ENCODE peak calls at places on chromosomes 4 and X, in four cellular contexts. One of them, this sample, is unnamed.

GRCh38 chrX:145609951-145610511 is 207.6 kb upstream of the SLITRK2 start:
- DNase-seq in cardiac muscle cell: no peak
- DNase-seq in stimulated activated CD4-positive, alpha-beta T cell treated with anti-CD3 and anti-CD28 coated beads, Interleukin-2, amount 100 ng/mL, for 48 hours: no peak
- DNase-seq in DMS153: no peak
- DNase-seq in this sample: no peak

GRCh38 chr4:83089759-83090158 is 24.8 kb downstream of the PLAC8 start:
- DNase-seq in cardiac muscle cell: no peak
- DNase-seq in stimulated activated CD4-positive, alpha-beta T cell treated with anti-CD3 and anti-CD28 coated beads, Interleukin-2, amount 100 ng/mL, for 48 hours: no peak
- DNase-seq in DMS153: no peak
- DNase-seq in this sample: no peak

GRCh38 chrX:139158256-139158655 is 372.3 kb upstream of the F9 start:
- DNase-seq in cardiac muscle cell: no peak
- DNase-seq in stimulated activated CD4-positive, alpha-beta T cell treated with anti-CD3 and anti-CD28 coated beads, Interleukin-2, amount 100 ng/mL, for 48 hours: no peak
- DNase-seq in DMS153: no peak
- DNase-seq in this sample: no peak

GRCh38 chrX:24117288-24117687 is 32.2 kb upstream of the ZFX start:
- DNase-seq in cardiac muscle cell: peak; percentile 74
- DNase-seq in stimulated activated CD4-positive, alpha-beta T cell treated with anti-CD3 and anti-CD28 coated beads, Interleukin-2, amount 100 ng/mL, for 48 hours: no peak
- DNase-seq in DMS153: no peak
- DNase-seq in this sample: peak; percentile 64

GRCh38 chr4:122932763-122933162 is 10.4 kb upstream of the NUDT6 start:
- DNase-seq in cardiac muscle cell: no peak
- DNase-seq in stimulated activated CD4-positive, alpha-beta T cell treated with anti-CD3 and anti-CD28 coated beads, Interleukin-2, amount 100 ng/mL, for 48 hours: no peak
- DNase-seq in DMS153: no peak
- DNase-seq in this sample: no peak

GRCh38 chr4:169956441-169956840 is 69.8 kb downstream of the MFAP3L start:
- DNase-seq in cardiac muscle cell: no peak
- DNase-seq in stimulated activated CD4-positive, alpha-beta T cell treated with anti-CD3 and anti-CD28 coated beads, Interleukin-2, amount 100 ng/mL, for 48 hours: no peak
- DNase-seq in DMS153: no peak
- DNase-seq in this sample: no peak

GRCh38 chr4:39931441-39931901 is 46.2 kb downstream of the PDS5A start:
- DNase-seq in cardiac muscle cell: no peak
- DNase-seq in stimulated activated CD4-positive, alpha-beta T cell treated with anti-CD3 and anti-CD28 coated beads, Interleukin-2, amount 100 ng/mL, for 48 hours: no peak
- DNase-seq in DMS153: no peak
- DNase-seq in this sample: no peak

GRCh38 chrX:103678199-103678993 is 8.1 kb downstream of the MORF4L2 start:
- DNase-seq in cardiac muscle cell: peak; percentile 67
- DNase-seq in stimulated activated CD4-positive, alpha-beta T cell treated with anti-CD3 and anti-CD28 coated beads, Interleukin-2, amount 100 ng/mL, for 48 hours: no peak
- DNase-seq in DMS153: no peak
- DNase-seq in this sample: no peak

GRCh38 chr4:168631241-168632151 is 134.6 kb downstream of the PALLD start:
- DNase-seq in cardiac muscle cell: peak; percentile 77
- DNase-seq in stimulated activated CD4-positive, alpha-beta T cell treated with anti-CD3 and anti-CD28 coated beads, Interleukin-2, amount 100 ng/mL, for 48 hours: peak; percentile 8
- DNase-seq in DMS153: peak; percentile 20
- DNase-seq in this sample: no peak

GRCh38 chr4:38870098-38870850 is 2.7 kb downstream of the FAM114A1 start:
- DNase-seq in cardiac muscle cell: no peak
- DNase-seq in stimulated activated CD4-positive, alpha-beta T cell treated with anti-CD3 and anti-CD28 coated beads, Interleukin-2, amount 100 ng/mL, for 48 hours: no peak
- DNase-seq in DMS153: no peak
- DNase-seq in this sample: no peak

GRCh38 chr4:185730387-185730786 is 81.6 kb downstream of the SORBS2 start:
- DNase-seq in cardiac muscle cell: peak; percentile 71
- DNase-seq in stimulated activated CD4-positive, alpha-beta T cell treated with anti-CD3 and anti-CD28 coated beads, Interleukin-2, amount 100 ng/mL, for 48 hours: no peak
- DNase-seq in DMS153: no peak
- DNase-seq in this sample: no peak

GRCh38 chr4:8727131-8727530 is 134.6 kb downstream of the CPZ start:
- DNase-seq in cardiac muscle cell: no peak
- DNase-seq in stimulated activated CD4-positive, alpha-beta T cell treated with anti-CD3 and anti-CD28 coated beads, Interleukin-2, amount 100 ng/mL, for 48 hours: no peak
- DNase-seq in DMS153: no peak
- DNase-seq in this sample: no peak

GRCh38 chrX:154368630-154369452 is 5.6 kb downstream of the FLNA start:
- DNase-seq in cardiac muscle cell: peak; percentile 93
- DNase-seq in stimulated activated CD4-positive, alpha-beta T cell treated with anti-CD3 and anti-CD28 coated beads, Interleukin-2, amount 100 ng/mL, for 48 hours: peak; percentile 78
- DNase-seq in DMS153: peak; percentile 56
- DNase-seq in this sample: no peak

GRCh38 chrX:119512145-119512800 is 44.0 kb downstream of the SLC25A5 start:
- DNase-seq in cardiac muscle cell: peak; percentile 81
- DNase-seq in stimulated activated CD4-positive, alpha-beta T cell treated with anti-CD3 and anti-CD28 coated beads, Interleukin-2, amount 100 ng/mL, for 48 hours: no peak
- DNase-seq in DMS153: peak; percentile 73
- DNase-seq in this sample: peak; percentile 64

GRCh38 chr4:88809561-88810219 is 112.1 kb upstream of the NAP1L5 start:
- DNase-seq in cardiac muscle cell: peak; percentile 40
- DNase-seq in stimulated activated CD4-positive, alpha-beta T cell treated with anti-CD3 and anti-CD28 coated beads, Interleukin-2, amount 100 ng/mL, for 48 hours: no peak
- DNase-seq in DMS153: no peak
- DNase-seq in this sample: no peak

GRCh38 chr4:80265571-80266266 is 745 bp upstream of the FGF5 start:
- DNase-seq in cardiac muscle cell: peak; percentile 54
- DNase-seq in stimulated activated CD4-positive, alpha-beta T cell treated with anti-CD3 and anti-CD28 coated beads, Interleukin-2, amount 100 ng/mL, for 48 hours: no peak
- DNase-seq in DMS153: no peak
- DNase-seq in this sample: no peak

GRCh38 chrX:66016905-66017658 is 22.8 kb downstream of the VSIG4 start:
- DNase-seq in cardiac muscle cell: no peak
- DNase-seq in stimulated activated CD4-positive, alpha-beta T cell treated with anti-CD3 and anti-CD28 coated beads, Interleukin-2, amount 100 ng/mL, for 48 hours: no peak
- DNase-seq in DMS153: no peak
- DNase-seq in this sample: no peak

GRCh38 chr4:118823471-118823870 is 12.5 kb downstream of the SEC24D start:
- DNase-seq in cardiac muscle cell: no peak
- DNase-seq in stimulated activated CD4-positive, alpha-beta T cell treated with anti-CD3 and anti-CD28 coated beads, Interleukin-2, amount 100 ng/mL, for 48 hours: no peak
- DNase-seq in DMS153: peak; percentile 63
- DNase-seq in this sample: no peak

GRCh38 chr4:176622251-176622968 is 170.3 kb downstream of the VEGFC start:
- DNase-seq in cardiac muscle cell: peak; percentile 70
- DNase-seq in stimulated activated CD4-positive, alpha-beta T cell treated with anti-CD3 and anti-CD28 coated beads, Interleukin-2, amount 100 ng/mL, for 48 hours: no peak
- DNase-seq in DMS153: no peak
- DNase-seq in this sample: no peak

GRCh38 chr4:143253156-143253555 is 68.4 kb downstream of the USP38 start:
- DNase-seq in cardiac muscle cell: no peak
- DNase-seq in stimulated activated CD4-positive, alpha-beta T cell treated with anti-CD3 and anti-CD28 coated beads, Interleukin-2, amount 100 ng/mL, for 48 hours: no peak
- DNase-seq in DMS153: no peak
- DNase-seq in this sample: no peak

GRCh38 chrX:23854945-23855344 is 52.8 kb downstream of the APOO start:
- DNase-seq in cardiac muscle cell: peak; percentile 56
- DNase-seq in stimulated activated CD4-positive, alpha-beta T cell treated with anti-CD3 and anti-CD28 coated beads, Interleukin-2, amount 100 ng/mL, for 48 hours: no peak
- DNase-seq in DMS153: no peak
- DNase-seq in this sample: no peak

GRCh38 chr4:9964884-9965283 is 56.4 kb downstream of the SLC2A9 start:
- DNase-seq in cardiac muscle cell: no peak
- DNase-seq in stimulated activated CD4-positive, alpha-beta T cell treated with anti-CD3 and anti-CD28 coated beads, Interleukin-2, amount 100 ng/mL, for 48 hours: no peak
- DNase-seq in DMS153: no peak
- DNase-seq in this sample: no peak

GRCh38 chrX:50812995-50813842 is 775 bp downstream of the SHROOM4 start:
- DNase-seq in cardiac muscle cell: peak; percentile 66
- DNase-seq in stimulated activated CD4-positive, alpha-beta T cell treated with anti-CD3 and anti-CD28 coated beads, Interleukin-2, amount 100 ng/mL, for 48 hours: no peak
- DNase-seq in DMS153: no peak
- DNase-seq in this sample: no peak

GRCh38 chr4:77104405-77105292 is 28.9 kb upstream of the CCNI start:
- DNase-seq in cardiac muscle cell: peak; percentile 65
- DNase-seq in stimulated activated CD4-positive, alpha-beta T cell treated with anti-CD3 and anti-CD28 coated beads, Interleukin-2, amount 100 ng/mL, for 48 hours: no peak
- DNase-seq in DMS153: peak; percentile 94
- DNase-seq in this sample: no peak

GRCh38 chr4:17713779-17714178 is 67.6 kb downstream of the FAM184B start:
- DNase-seq in cardiac muscle cell: no peak
- DNase-seq in stimulated activated CD4-positive, alpha-beta T cell treated with anti-CD3 and anti-CD28 coated beads, Interleukin-2, amount 100 ng/mL, for 48 hours: no peak
- DNase-seq in DMS153: no peak
- DNase-seq in this sample: no peak

GRCh38 chr4:52748432-52748831 is 2.8 kb downstream of the ERVMER34-1 start:
- DNase-seq in cardiac muscle cell: no peak
- DNase-seq in stimulated activated CD4-positive, alpha-beta T cell treated with anti-CD3 and anti-CD28 coated beads, Interleukin-2, amount 100 ng/mL, for 48 hours: no peak
- DNase-seq in DMS153: no peak
- DNase-seq in this sample: no peak